ENCODE peak calls at places on chromosomes 2 and 18, in seven cellular contexts. I is mesothelial cell of epicardium, K is AG04450, P is cardiac fibroblast, E is AG04449, H is body of pancreas, T is foreskin fibroblast. F is an unnamed sample.

GRCh38 chr2:171541202-171541884 is 19.1 kb downstream of the CYBRD1 start:
- DNase-seq in I (no peak), K (no peak), P (no peak), E (no peak), H (no peak), T (no peak), F (no peak)

GRCh38 chr2:187302146-187302545 is 145.9 kb downstream of the CALCRL start:
- DNase-seq in I (no peak), K (no peak), P (peak), E (no peak), H (no peak), T (peak), F (no peak)

GRCh38 chr18:45521777-45522176 is 93.5 kb upstream of the SLC14A2 start:
- DNase-seq in I (no peak), K (no peak), P (no peak), E (no peak), H (no peak), T (no peak), F (no peak)

GRCh38 chr2:69836316-69836715 is 6.9 kb downstream of the GMCL1 start:
- DNase-seq in I (no peak), K (no peak), P (no peak), E (no peak), H (no peak), T (no peak), F (no peak)

GRCh38 chr2:23545391-23545790 is 160.4 kb downstream of the KLHL29 start:
- DNase-seq in I (no peak), K (no peak), P (peak), E (no peak), H (no peak), T (peak), F (no peak)

GRCh38 chr2:204012081-204012653 is 75.6 kb downstream of the ICOS start:
- DNase-seq in I (no peak), K (no peak), P (no peak), E (no peak), H (peak), T (no peak), F (no peak)

GRCh38 chr2:3679180-3679579 is 21.2 kb downstream of the ALLC start:
- DNase-seq in I (no peak), K (no peak), P (no peak), E (no peak), H (no peak), T (no peak), F (no peak)

GRCh38 chr2:238278626-238279323 is 9.6 kb downstream of the PER2 start:
- DNase-seq in I (no peak), K (no peak), P (no peak), E (no peak), H (no peak), T (no peak), F (no peak)

GRCh38 chr2:164504253-164504652 is 117.0 kb downstream of the GRB14 start:
- DNase-seq in I (no peak), K (no peak), P (peak), E (no peak), H (peak), T (no peak), F (peak)

DNA sequence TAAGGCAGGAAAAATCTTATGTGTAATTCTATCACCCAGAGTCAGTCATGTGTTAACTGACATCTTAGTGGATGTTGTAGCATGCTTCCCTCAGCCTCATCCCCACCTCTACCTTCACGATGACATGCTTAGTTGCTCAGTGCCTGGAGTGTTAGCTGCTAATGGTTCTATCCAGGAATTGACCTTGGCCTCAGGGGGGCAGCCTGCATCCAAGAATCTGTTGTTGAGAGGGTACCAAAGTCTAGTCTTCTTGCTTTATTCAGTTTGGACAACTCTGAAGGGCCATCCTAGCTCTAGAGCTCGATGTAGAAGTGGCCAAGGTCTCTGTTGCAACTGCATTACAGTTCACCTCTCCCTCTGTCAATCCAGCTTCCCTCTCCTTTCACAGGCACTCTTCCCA is 61.2 kb downstream of the ACYP2 start:
- DNase-seq in I (no peak), K (peak), P (peak), E (no peak), H (peak), T (peak), F (peak)
- TF ChIP-seq CTCF in I (no peak), K (peak), P (peak), E (peak), H (peak), T (peak), F (no peak)

DNA sequence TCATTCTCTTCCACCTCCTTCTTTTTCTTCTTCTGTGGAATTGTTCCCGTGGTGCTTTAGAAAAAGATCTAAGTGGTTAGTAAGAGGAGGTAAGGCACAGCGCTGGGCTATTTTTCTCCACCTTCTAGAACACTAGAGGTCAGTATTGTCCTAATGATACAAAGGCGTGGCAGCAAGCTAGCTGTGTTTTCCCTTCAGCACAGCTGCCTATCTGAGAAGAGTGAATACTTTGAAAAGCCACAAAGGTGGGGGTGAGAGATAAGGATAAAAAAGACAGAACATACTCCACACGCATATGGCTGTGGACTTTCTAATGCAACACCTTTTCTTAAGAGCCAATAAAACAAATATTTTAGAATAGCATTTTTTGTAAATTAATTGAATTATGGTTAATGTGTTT is 2.1 kb downstream of the CNTNAP5 start:
- DNase-seq in I (no peak), K (no peak), P (peak), E (no peak), H (peak), T (no peak), F (peak)
- TF ChIP-seq CTCF in I (peak), K (peak), P (peak), E (peak), H (peak), T (peak), F (peak)

GRCh38 chr2:128108166-128108565 is 17.2 kb downstream of the UGGT1 start:
- DNase-seq in I (no peak), K (no peak), P (no peak), E (no peak), H (no peak), T (no peak), F (no peak)
- TF ChIP-seq CTCF in I (no peak), K (no peak), P (no peak), E (no peak), H (no peak), T (no peak), F (no peak)

GRCh38 chr2:227865281-227865680 is 6.2 kb upstream of the DAW1 start:
- DNase-seq in I (no peak), K (no peak), P (peak), E (no peak), H (no peak), T (no peak), F (no peak)

GRCh38 chr2:227864161-227864756 is 7.2 kb upstream of the DAW1 start:
- DNase-seq in I (no peak), K (no peak), P (peak), E (no peak), H (no peak), T (no peak), F (no peak)

GRCh38 chr2:227862227-227862740 is 9.1 kb upstream of the DAW1 start:
- DNase-seq in I (no peak), K (no peak), P (peak), E (no peak), H (peak), T (no peak), F (peak)

GRCh38 chr2:227861011-227861410 is 10.4 kb upstream of the DAW1 start:
- DNase-seq in I (no peak), K (no peak), P (peak), E (no peak), H (no peak), T (no peak), F (no peak)

DNA sequence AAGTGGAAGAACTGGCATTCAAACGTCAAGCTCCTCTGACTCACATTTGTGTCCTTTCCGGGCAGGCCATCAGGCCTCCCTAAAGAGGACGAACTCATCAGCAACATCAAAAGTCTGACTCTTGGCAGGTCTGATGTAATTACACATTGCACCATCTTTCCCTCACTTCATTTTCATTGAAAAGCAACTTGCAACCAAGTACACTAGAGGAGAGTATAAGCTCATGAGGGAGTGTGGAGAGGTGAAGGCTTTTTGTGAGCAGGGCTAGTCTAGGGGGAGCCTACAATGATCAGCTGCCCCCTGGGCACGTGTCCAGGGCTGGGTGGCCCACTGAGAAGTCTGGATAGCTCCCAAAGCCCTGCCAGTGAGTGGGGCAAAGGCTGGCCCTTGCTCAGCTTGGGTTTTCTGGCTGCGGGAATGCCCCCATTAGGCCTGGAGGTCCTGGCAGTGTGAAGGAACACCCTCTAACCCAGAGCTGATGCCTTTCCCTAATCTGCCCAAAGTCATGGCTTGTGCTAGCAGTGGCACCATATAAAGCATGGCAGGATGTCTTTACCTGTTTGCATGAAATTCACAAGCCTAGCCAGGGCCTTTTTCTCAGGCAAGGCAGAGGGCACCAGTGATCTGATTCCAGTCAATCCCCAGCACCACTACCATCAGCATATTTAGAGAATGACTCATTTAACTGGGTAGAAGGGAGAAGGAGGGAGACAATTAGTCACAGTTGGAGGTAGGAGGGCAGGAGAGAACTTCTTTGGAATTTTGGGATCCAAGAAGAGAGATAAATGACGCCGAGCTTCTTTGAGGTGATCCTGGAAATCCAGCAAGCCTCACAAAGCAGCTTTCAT is 8.5 kb upstream of the DAW1 start:
- DNase-seq in I (no peak), K (peak), P (peak), E (peak), H (no peak), T (peak), F (no peak)
- TF ChIP-seq CTCF in I (no peak), K (no peak), P (no peak), E (peak), H (no peak), T (no peak), F (no peak)

DNA sequence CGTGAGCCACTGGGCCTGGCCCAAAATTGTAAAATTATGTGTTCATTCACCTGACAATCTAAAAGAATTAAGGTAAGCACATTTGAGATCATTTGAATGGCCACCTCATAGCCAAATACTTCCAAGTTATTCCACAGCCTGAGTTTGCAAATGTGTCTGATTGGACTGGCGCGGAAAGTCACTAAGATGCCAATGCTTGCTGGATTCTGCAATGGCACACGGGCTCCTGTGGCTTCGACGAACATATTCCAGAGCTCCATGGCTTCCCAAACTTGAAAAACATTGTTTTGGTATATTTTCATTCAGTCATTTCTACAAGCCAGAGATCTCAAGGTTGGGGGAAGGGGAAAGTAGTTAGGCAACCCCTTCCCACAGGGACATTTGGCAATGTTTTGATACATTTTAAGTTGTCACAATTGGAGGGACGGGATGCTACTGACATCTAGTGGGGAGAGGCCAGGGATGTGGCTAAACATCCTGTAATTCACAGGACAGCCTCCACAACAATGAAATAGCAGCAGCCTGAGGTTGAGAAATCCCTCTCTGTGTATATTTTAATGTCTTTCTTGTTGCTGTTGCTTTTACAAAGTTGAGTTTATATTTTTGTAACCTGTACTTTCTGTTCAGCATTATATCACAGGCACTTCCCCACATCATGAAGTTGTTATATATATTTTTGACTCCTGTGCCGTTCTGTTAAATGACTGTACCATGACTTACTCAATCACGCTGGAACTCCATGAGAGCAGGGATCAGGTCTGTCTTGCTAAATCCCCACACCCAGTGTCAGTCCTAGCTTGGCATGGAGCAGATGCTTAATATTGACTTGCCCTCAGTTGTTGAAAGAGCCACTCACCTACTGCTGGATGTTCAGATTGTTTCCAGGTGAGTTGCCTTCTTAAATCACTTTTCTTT is 56.9 kb downstream of the COL4A4 start:
- DNase-seq in I (peak), K (peak), P (peak), E (no peak), H (peak), T (peak), F (peak)
- TF ChIP-seq CTCF in I (no peak), K (peak), P (peak), E (peak), H (peak), T (peak), F (peak)

GRCh38 chr2:65802298-65802942 is 370.0 kb upstream of the SPRED2 start:
- DNase-seq in I (no peak), K (no peak), P (no peak), E (no peak), H (no peak), T (no peak), F (no peak)

GRCh38 chr2:65799455-65799854 is 367.1 kb upstream of the SPRED2 start:
- DNase-seq in I (no peak), K (no peak), P (no peak), E (no peak), H (no peak), T (no peak), F (no peak)

GRCh38 chr2:65804777-65805176 is 372.4 kb upstream of the SPRED2 start:
- DNase-seq in I (no peak), K (no peak), P (no peak), E (no peak), H (no peak), T (no peak), F (no peak)

GRCh38 chr2:65796259-65796658 is 363.9 kb upstream of the SPRED2 start:
- DNase-seq in I (no peak), K (no peak), P (no peak), E (no peak), H (no peak), T (no peak), F (no peak)

DNA sequence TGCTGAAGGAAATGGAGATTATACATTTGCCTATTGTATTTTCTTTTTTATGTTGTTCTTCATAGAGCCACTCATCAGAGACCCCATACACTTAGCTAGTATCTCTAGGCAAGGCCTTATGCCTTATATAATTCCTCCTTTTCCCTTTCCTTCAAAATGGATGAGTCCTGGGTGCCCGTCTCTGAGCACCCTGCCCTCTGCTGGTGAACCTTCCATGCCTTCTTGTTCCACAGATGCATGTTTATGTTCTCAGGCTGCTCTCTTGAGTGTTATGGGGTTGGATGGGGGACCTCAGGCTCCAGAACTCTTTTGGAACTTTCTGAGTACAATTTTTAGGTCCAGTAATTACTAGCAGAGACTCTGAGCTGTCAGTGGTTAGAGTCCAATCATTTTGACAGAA is 368.6 kb upstream of the SPRED2 start:
- DNase-seq in I (no peak), K (peak), P (no peak), E (no peak), H (peak), T (no peak), F (no peak)
- TF ChIP-seq CTCF in I (no peak), K (peak), P (no peak), E (peak), H (peak), T (peak), F (no peak)

DNA sequence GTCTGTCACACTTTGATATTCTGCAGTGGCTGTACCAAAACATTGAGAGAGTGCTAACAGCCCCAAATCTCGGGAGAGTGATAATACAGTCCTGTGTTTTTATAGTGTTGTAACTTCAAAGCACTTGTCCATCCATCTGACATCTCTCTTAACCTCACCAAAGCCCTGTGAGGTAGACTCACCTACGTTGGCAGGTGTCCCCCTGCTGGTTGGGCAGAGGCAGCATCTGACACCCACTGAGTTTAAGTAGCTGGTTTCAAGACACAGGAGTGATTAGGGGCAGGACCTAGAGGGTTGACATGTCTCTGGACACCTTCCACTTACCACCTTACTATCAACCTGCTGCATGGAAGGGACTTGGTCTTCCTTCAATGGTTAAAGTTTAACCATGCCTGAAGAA is 22.9 kb downstream of the COLEC12 start:
- DNase-seq in I (no peak), K (no peak), P (no peak), E (no peak), H (peak), T (no peak), F (no peak)
- TF ChIP-seq CTCF in I (peak), K (no peak), P (peak), E (no peak), H (peak), T (no peak), F (peak)

GRCh38 chr18:54330768-54331548 is 26.7 kb downstream of the STARD6 start:
- DNase-seq in I (no peak), K (no peak), P (no peak), E (no peak), H (no peak), T (no peak), F (no peak)
- TF ChIP-seq CTCF in I (no peak), K (peak), P (peak), E (no peak), H (no peak), T (no peak), F (no peak)